ENCODE peak calls at places on chromosomes 3 and 15, in nine cellular contexts. P is HFFc6, Q is foreskin fibroblast, V is heart right ventricle, E is choroid plexus epithelial cell, C is GM12865, L is PC-3, T is kidney, O is psoas muscle. B is an unnamed sample.
A peak's percentile ranks its signal among the peaks of the same experiment; 100 is the strongest.

GRCh38 chr3:78430741-78431140 is 1337.1 kb downstream of the ROBO1 start:
- DNase-seq in P (no peak), Q (no peak), V (no peak), E (peak; percentile 37), C (no peak), L (no peak), T (no peak), O (no peak), B (no peak)

GRCh38 chr15:60790641-60791040 is 311.7 kb upstream of the ICE2 start:
- DNase-seq in P (no peak), Q (no peak), V (no peak), E (no peak), C (no peak), L (no peak), T (no peak), O (no peak), B (no peak)

GRCh38 chr3:112688819-112689218 is 47.9 kb upstream of the CCDC80 start:
- DNase-seq in P (no peak), Q (no peak), V (no peak), E (no peak), C (no peak), L (peak; percentile 82), T (no peak), O (no peak), B (no peak)

GRCh38 chr15:59611277-59612260 is at the start of gene GCNT3:
- DNase-seq in P (peak; percentile 12), Q (peak; percentile 42), V (no peak), E (peak; percentile 65), C (no peak), L (peak; percentile 70), T (no peak), O (no peak), B (peak; percentile 53)

GRCh38 chr15:69395991-69396390 is 18.2 kb upstream of the KIF23 start:
- DNase-seq in P (no peak), Q (no peak), V (no peak), E (no peak), C (no peak), L (no peak), T (no peak), O (no peak), B (no peak)

GRCh38 chr3:126466886-126467610 is 8.6 kb downstream of the ZXDC start:
- DNase-seq in P (no peak), Q (no peak), V (no peak), E (no peak), C (no peak), L (no peak), T (peak; percentile 43), O (peak; percentile 52), B (no peak)

GRCh38 chr3:129015388-129016105 is 14.4 kb downstream of the EFCC1 start:
- DNase-seq in P (no peak), Q (no peak), V (peak; percentile 59), E (peak; percentile 20), C (peak; percentile 44), L (no peak), T (peak; percentile 90), O (no peak), B (no peak)

GRCh38 chr15:74390552-74391288 is 23.3 kb upstream of the CYP11A1 start:
- DNase-seq in P (no peak), Q (no peak), V (no peak), E (no peak), C (no peak), L (no peak), T (no peak), O (no peak), B (no peak)

GRCh38 chr15:38996111-38996541 is 431.5 kb upstream of the RASGRP1 start:
- DNase-seq in P (peak; percentile 89), Q (peak; percentile 52), V (no peak), E (peak; percentile 87), C (no peak), L (peak; percentile 81), T (no peak), O (no peak), B (no peak)

GRCh38 chr3:171939578-171939977 is 96.4 kb downstream of the TMEM212 start:
- DNase-seq in P (no peak), Q (no peak), V (no peak), E (no peak), C (no peak), L (no peak), T (no peak), O (no peak), B (no peak)

GRCh38 chr3:56933803-56934202 is 126.7 kb upstream of the SPATA12 start:
- DNase-seq in P (no peak), Q (no peak), V (no peak), E (no peak), C (no peak), L (no peak), T (no peak), O (no peak), B (no peak)

GRCh38 chr3:136194409-136195257 is 1.5 kb downstream of the MSL2 start:
- DNase-seq in P (no peak), Q (peak; percentile 5), V (no peak), E (peak; percentile 34), C (peak; percentile 68), L (no peak), T (no peak), O (no peak), B (peak; percentile 25)

GRCh38 chr3:117217837-117218236 is 508.3 kb downstream of the TUSC7 start:
- DNase-seq in P (no peak), Q (no peak), V (no peak), E (no peak), C (no peak), L (no peak), T (no peak), O (no peak), B (no peak)

GRCh38 chr15:86139828-86140227 is 60.2 kb downstream of the AGBL1 start:
- DNase-seq in P (no peak), Q (no peak), V (no peak), E (no peak), C (peak; percentile 12), L (no peak), T (no peak), O (no peak), B (peak; percentile 8)

GRCh38 chr15:85172846-85173490 is 191.3 kb downstream of the PDE8A start:
- DNase-seq in P (no peak), Q (no peak), V (no peak), E (no peak), C (no peak), L (peak; percentile 41), T (no peak), O (no peak), B (no peak)

GRCh38 chr15:44536298-44536961 is 517 bp upstream of the EIF3J start:
- DNase-seq in P (peak; percentile 83), Q (peak; percentile 82), V (peak; percentile 84), E (peak; percentile 72), C (no peak), L (peak; percentile 82), T (peak; percentile 96), O (peak; percentile 93), B (no peak)
- TF ChIP-seq CTCF in P (peak; percentile 68), Q (peak; percentile 33), V (peak; percentile 71), E (peak; percentile 54), C (peak; percentile 40), L (peak; percentile 37), T (peak; percentile 39), O (peak; percentile 49), B (peak; percentile 36)

GRCh38 chr3:65914032-65914739 is 124.5 kb downstream of the MAGI1 start:
- DNase-seq in P (peak; percentile 9), Q (no peak), V (no peak), E (peak; percentile 50), C (no peak), L (no peak), T (no peak), O (no peak), B (no peak)
- TF ChIP-seq CTCF in P (no peak), Q (peak; percentile 28), V (peak; percentile 49), E (peak; percentile 61), C (no peak), L (no peak), T (no peak), O (peak; percentile 9), B (no peak)

DNA sequence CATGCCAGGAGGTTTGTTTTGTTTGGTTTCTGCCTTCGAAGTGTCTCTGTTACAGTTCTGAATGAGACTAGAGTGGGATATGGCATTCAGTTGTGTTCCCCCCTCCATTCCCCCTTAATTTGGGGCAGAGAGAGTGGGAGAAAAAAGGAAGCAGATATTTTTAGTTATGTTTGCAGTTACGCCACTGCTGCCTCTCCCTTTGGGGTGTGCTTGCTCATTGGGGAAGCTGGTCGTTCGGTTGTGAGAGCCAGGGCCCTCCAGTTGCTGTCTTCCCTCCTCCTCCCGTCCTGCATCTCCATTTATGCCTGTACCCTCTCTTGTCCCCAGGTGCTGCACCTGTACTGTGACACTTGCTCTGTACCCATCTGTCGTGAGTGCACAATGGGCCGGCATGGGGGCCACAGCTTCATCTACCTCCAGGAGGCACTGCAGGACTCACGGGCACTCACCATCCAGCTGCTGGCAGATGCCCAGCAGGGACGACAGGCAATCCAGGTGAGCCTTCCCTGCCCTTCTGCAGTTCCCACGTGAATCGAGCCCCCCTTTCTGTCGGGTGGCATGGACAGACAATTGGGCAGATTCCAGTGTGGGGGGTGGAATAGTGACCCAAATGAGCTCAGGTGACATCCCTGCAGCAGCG is 55.8 kb downstream of the TRIM71 start:
- DNase-seq in P (no peak), Q (no peak), V (no peak), E (no peak), C (peak; percentile 19), L (no peak), T (no peak), O (no peak), B (no peak)
- TF ChIP-seq CTCF in P (no peak), Q (no peak), V (no peak), E (no peak), C (peak; percentile 2), L (peak; percentile 39), T (no peak), O (no peak), B (no peak)

GRCh38 chr3:195226445-195226844 is 44.5 kb downstream of the XXYLT1 start:
- DNase-seq in P (no peak), Q (no peak), V (no peak), E (no peak), C (no peak), L (no peak), T (peak; percentile 7), O (no peak), B (no peak)

GRCh38 chr3:195227871-195228270 is 43.1 kb downstream of the XXYLT1 start:
- DNase-seq in P (no peak), Q (no peak), V (no peak), E (no peak), C (no peak), L (peak; percentile 16), T (no peak), O (no peak), B (no peak)

GRCh38 chr3:195224980-195225580 is 45.9 kb downstream of the XXYLT1 start:
- DNase-seq in P (no peak), Q (no peak), V (no peak), E (no peak), C (no peak), L (no peak), T (no peak), O (no peak), B (no peak)

GRCh38 chr3:195224156-195224979 is 46.6 kb downstream of the XXYLT1 start:
- DNase-seq in P (no peak), Q (no peak), V (no peak), E (peak; percentile 72), C (no peak), L (no peak), T (no peak), O (peak; percentile 34), B (no peak)

DNA sequence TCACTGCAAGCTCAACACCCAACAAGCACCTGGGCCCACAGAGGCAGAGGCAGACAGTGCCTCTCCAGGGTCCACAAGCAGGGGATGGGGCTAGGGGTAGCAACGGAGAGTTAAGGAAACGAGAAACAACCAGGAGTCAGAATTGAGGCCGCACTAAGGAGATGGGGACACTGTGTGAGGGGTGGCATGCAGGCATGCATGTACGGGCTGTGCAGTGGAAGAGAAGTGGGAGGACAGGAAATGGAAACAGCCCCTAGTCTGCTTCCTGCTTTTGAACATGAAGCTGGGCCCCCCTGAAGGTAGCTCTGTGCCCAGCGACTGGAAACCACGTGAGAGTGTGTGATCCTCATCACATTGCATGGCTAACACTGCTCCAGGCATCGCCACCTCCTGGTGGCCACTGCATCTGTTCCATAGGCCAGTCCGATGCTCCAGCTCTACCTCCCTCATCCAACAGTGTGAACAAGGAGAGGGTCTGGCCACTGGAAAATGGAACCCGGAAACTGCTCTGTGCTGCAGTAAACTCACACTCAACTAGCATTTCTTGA is 44.0 kb downstream of the XXYLT1 start:
- DNase-seq in P (no peak), Q (no peak), V (no peak), E (peak; percentile 56), C (no peak), L (peak; percentile 15), T (peak; percentile 32), O (peak; percentile 40), B (peak; percentile 40)
- TF ChIP-seq CTCF in P (peak; percentile 70), Q (peak; percentile 45), V (peak; percentile 45), E (peak; percentile 74), C (peak; percentile 22), L (peak; percentile 48), T (peak; percentile 7), O (no peak), B (peak; percentile 35)

B was measured in GM20000.